ENCODE peak calls at places on chromosome X, in nine cellular contexts. H is IMR-90, W is BJ, P is tibial nerve, S is HFF-Myc, N is pancreas, F is GM06990, R is GM23248, X is mammary epithelial cell. K is an unnamed sample.

GRCh38 chrX:905828-906566 is 275.4 kb downstream of the SHOX start:
- DNase-seq in H (no peak), W (peak; percentile 38), P (no peak), S (no peak), N (no peak), F (no peak), R (no peak), X (no peak), K (no peak)

GRCh38 chrX:16320765-16321355 is 153.6 kb downstream of the MAGEB17 start:
- DNase-seq in H (peak; percentile 77), W (no peak), P (no peak), S (no peak), N (no peak), F (no peak), R (peak; percentile 55), X (peak; percentile 27), K (no peak)

GRCh38 chrX:153829799-153830631 is at the start of gene PDZD4:
- DNase-seq in H (no peak), W (no peak), P (no peak), S (no peak), N (no peak), F (no peak), R (peak; percentile 9), X (no peak), K (no peak)

GRCh38 chrX:136847874-136848273 is 32.7 kb downstream of the RBMX start:
- DNase-seq in H (peak; percentile 73), W (no peak), P (no peak), S (no peak), N (no peak), F (no peak), R (no peak), X (no peak), K (no peak)

GRCh38 chrX:440636-441035 is 53.9 kb upstream of the PPP2R3B start:
- DNase-seq in H (no peak), W (no peak), P (no peak), S (no peak), N (no peak), F (no peak), R (no peak), X (no peak), K (no peak)

GRCh38 chrX:152733261-152733975 is at the start of the genes CSAG1 and MAGEA12:
- DNase-seq in H (no peak), W (no peak), P (no peak), S (no peak), N (peak; percentile 5), F (no peak), R (no peak), X (no peak), K (no peak)

GRCh38 chrX:121876316-121876715 is 828.9 kb downstream of the GLUD2 start:
- DNase-seq in H (no peak), W (peak; percentile 13), P (no peak), S (peak; percentile 37), N (no peak), F (no peak), R (peak; percentile 78), X (peak; percentile 4), K (no peak)

GRCh38 chrX:776061-776460 is 145.5 kb downstream of the SHOX start:
- DNase-seq in H (no peak), W (no peak), P (no peak), S (no peak), N (no peak), F (no peak), R (no peak), X (no peak), K (no peak)

GRCh38 chrX:87409113-87409841 is 108.3 kb upstream of the KLHL4 start:
- DNase-seq in H (peak; percentile 24), W (no peak), P (no peak), S (no peak), N (peak; percentile 84), F (no peak), R (peak; percentile 3), X (peak; percentile 68), K (peak; percentile 34)

GRCh38 chrX:41148553-41148952 is 63.3 kb downstream of the USP9X start:
- DNase-seq in H (peak; percentile 84), W (no peak), P (no peak), S (peak; percentile 5), N (no peak), F (no peak), R (peak; percentile 39), X (peak; percentile 44), K (no peak)

GRCh38 chrX:11784543-11784942 is 26.5 kb downstream of the MSL3 start:
- DNase-seq in H (no peak), W (no peak), P (no peak), S (no peak), N (no peak), F (no peak), R (no peak), X (no peak), K (no peak)

GRCh38 chrX:138020941-138021340 is 455.0 kb downstream of the ZIC3 start:
- DNase-seq in H (no peak), W (no peak), P (no peak), S (no peak), N (no peak), F (no peak), R (no peak), X (no peak), K (no peak)

DNA sequence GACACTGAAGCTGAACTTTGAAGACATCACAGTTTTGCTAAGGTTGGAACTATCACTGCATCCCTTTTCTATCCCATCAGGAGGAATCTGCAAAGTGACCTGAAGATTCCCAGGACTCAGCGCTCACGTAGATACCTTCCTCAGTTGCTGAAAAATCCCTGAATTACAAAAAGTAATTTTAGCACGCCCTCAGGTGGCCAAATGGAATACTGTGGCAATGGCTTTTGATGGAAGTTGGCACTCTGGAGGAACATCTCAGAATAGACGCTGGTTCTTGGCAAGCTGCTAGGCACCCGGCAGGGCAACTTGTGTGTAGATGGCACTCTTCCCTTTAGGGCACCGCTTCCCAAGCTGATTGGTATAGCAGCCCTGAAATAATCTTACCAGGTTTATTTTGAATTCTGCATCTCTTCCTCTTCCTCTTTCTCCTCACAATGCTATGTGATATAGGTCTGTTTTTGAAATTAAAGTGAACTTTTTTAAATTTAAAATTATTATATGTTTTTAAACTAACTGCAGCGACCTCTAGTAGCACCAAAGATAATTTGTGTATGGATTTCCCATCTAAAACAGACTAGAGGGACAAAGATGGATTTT is 16.3 kb upstream of the ESX1 start:
- DNase-seq in H (peak; percentile 22), W (no peak), P (peak; percentile 13), S (peak; percentile 5), N (no peak), F (no peak), R (peak; percentile 55), X (peak; percentile 53), K (no peak)
- H3K4me3 ChIP-seq in H (peak overlapping the region; percentile 29), W (no peak overlapping the region), P (no peak overlapping the region), S (peak overlapping the region; percentile 24), N (no peak overlapping the region), F (no peak overlapping the region), R (peak overlapping the region; percentile 65), X (peak overlapping the region; percentile 18), K (no peak overlapping the region)

DNA sequence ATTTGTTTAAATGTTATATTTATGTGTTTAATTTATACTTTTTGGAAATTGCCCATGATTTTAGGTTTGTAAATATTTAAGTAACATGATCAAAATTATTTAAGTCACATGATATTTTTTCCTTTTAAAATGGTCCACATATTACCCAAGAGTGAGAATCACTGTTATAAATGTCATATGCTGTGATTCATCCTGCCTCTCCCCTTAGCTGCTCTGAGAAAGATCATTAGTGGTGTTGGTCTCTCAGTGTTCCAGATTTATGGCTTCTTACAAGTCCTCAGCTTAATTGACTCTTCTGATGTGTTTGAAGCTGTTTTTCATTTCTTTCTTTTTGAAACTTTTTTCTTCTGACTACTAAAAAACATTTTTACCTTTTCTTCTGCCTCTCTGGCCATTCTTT is 70.1 kb downstream of the SPANXN4 start:
- DNase-seq in H (no peak), W (no peak), P (no peak), S (no peak), N (no peak), F (no peak), R (no peak), X (no peak), K (no peak)
- H3K4me3 ChIP-seq in H (no peak overlapping the region), W (no peak overlapping the region), P (no peak overlapping the region), S (no peak overlapping the region), N (no peak overlapping the region), F (no peak overlapping the region), R (no peak overlapping the region), X (no peak overlapping the region), K (no peak overlapping the region)

GRCh38 chrX:118503260-118504041 is 7.8 kb downstream of the DOCK11 start:
- DNase-seq in H (no peak), W (no peak), P (no peak), S (no peak), N (no peak), F (no peak), R (no peak), X (no peak), K (no peak)
- H3K4me3 ChIP-seq in H (no peak overlapping the region), W (no peak overlapping the region), P (no peak overlapping the region), S (no peak overlapping the region), N (no peak overlapping the region), F (no peak overlapping the region), R (no peak overlapping the region), X (no peak overlapping the region), K (peak overlapping the region; percentile 18)

DNA sequence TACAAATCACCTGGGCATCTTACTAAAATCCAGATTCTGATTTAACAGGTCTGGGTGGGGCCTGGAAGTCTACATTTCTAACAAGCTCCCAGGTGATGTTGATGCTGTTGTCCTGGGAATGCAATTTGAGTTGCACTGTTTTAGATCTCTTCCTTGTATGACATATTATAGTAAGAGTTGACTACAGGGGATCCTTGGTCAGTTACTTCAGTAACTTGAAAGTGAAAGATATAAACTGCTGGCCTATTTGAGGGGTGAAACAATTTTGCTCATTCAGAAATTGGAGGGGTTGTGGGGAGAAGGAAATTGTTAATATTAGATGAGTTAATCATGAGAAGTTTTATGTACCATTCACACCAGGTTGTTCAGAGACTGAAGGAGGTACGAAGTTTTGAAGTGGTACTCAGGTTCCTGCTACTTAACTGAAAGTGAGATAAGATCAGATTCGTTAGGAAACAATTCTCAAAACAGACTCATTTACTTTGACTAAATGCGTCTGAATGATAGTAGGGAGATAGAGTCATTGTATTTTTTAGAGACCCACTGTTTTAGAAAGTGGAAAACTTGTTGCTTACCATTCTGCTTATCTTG is 12.5 kb downstream of the SH2D1A start:
- DNase-seq in H (no peak), W (no peak), P (no peak), S (no peak), N (no peak), F (no peak), R (no peak), X (no peak), K (no peak)
- H3K4me3 ChIP-seq in H (no peak overlapping the region), W (no peak overlapping the region), P (no peak overlapping the region), S (no peak overlapping the region), N (no peak overlapping the region), F (no peak overlapping the region), R (no peak overlapping the region), X (no peak overlapping the region), K (no peak overlapping the region)

DNA sequence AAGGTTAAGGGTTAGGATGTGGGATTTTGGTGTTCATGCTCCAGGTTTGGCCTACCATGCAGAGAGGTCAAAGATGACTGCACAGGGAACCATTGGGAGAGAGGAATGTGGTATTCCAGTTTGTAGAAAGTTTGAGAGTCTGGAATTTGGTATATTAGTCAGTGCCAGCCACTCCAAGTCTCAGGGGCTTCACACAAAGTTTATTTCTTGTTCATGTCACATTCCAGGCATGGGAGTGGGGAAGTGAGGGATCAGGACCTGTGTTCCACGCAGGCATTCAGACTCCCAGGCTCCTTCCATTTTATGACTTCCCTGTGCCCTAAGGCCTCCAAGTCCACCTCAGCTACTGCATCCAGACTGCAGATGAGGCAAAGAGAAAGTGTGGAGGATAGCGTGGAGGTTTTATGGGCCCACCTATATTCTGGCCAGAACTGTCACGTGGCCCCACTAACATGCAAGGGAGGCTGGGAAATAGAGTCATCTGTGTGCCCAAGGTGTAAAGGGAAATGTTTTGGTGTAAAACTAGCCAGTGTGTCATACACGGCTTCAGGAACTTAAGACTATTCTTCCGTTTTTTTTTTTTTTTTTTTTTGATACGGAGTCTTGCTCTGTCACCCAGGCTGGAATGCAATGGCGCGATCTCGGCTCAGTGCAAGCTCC is 140.6 kb upstream of the SCML1 start:
- DNase-seq in H (no peak), W (no peak), P (no peak), S (no peak), N (no peak), F (no peak), R (no peak), X (no peak), K (no peak)
- H3K4me3 ChIP-seq in H (no peak overlapping the region), W (no peak overlapping the region), P (no peak overlapping the region), S (no peak overlapping the region), N (no peak overlapping the region), F (no peak overlapping the region), R (no peak overlapping the region), X (no peak overlapping the region), K (no peak overlapping the region)